ENCODE peak calls at places on chromosomes 16 and 17, in ten cellular contexts. R, J, I, T, P, V, F, H, Y and M are unnamed samples.
A peak's percentile ranks its signal among the peaks of the same experiment; 100 is the strongest.

GRCh38 chr16:3952342-3953131 is 72.0 kb upstream of the CREBBP start:
- DNase-seq in R (no peak), J (no peak), I (no peak), T (no peak), P (no peak), V (peak; percentile 26), F (no peak), H (peak; percentile 55), Y (peak; percentile 4), M (no peak)

GRCh38 chr17:5630434-5630833 is 46.1 kb upstream of the NLRP1 start:
- DNase-seq in R (no peak), J (peak; percentile 46), I (peak; percentile 18), T (peak; percentile 48), P (no peak), V (no peak), F (peak; percentile 20), H (peak; percentile 95), Y (no peak), M (no peak)

GRCh38 chr17:72572604-72573491 is 452.0 kb downstream of the SOX9 start:
- DNase-seq in R (no peak), J (peak; percentile 70), I (peak; percentile 37), T (peak; percentile 55), P (no peak), V (no peak), F (no peak), H (peak; percentile 40), Y (no peak), M (no peak)

GRCh38 chr17:51152766-51153209 is 571 bp upstream of the NME1 start:
- DNase-seq in R (peak; percentile 60), J (peak; percentile 32), I (peak; percentile 29), T (peak; percentile 42), P (no peak), V (peak; percentile 7), F (peak; percentile 40), H (peak; percentile 62), Y (no peak), M (no peak)

GRCh38 chr17:46995841-46996571 is 17.0 kb upstream of the RPRML start:
- DNase-seq in R (no peak), J (peak; percentile 59), I (peak; percentile 66), T (peak; percentile 72), P (no peak), V (no peak), F (peak; percentile 64), H (peak; percentile 66), Y (peak; percentile 49), M (no peak)

GRCh38 chr17:6536053-6536452 is 20.3 kb downstream of the PITPNM3 start:
- DNase-seq in R (no peak), J (no peak), I (no peak), T (no peak), P (no peak), V (no peak), F (no peak), H (no peak), Y (no peak), M (no peak)

GRCh38 chr16:5820472-5820871 is 722.9 kb upstream of the EEF2KMT start:
- DNase-seq in R (no peak), J (no peak), I (peak; percentile 53), T (peak; percentile 64), P (no peak), V (peak; percentile 4), F (no peak), H (no peak), Y (no peak), M (no peak)

GRCh38 chr16:48503779-48504178 is 106.2 kb downstream of the N4BP1 start:
- DNase-seq in R (no peak), J (peak; percentile 89), I (peak; percentile 57), T (peak; percentile 73), P (no peak), V (no peak), F (no peak), H (peak; percentile 95), Y (no peak), M (no peak)

GRCh38 chr17:65933290-65933689 is 258.6 kb downstream of the CEP112 start:
- DNase-seq in R (no peak), J (no peak), I (no peak), T (no peak), P (no peak), V (no peak), F (no peak), H (no peak), Y (no peak), M (no peak)

GRCh38 chr16:75965504-75966374 is 239.4 kb upstream of the CPHXL start:
- DNase-seq in R (no peak), J (no peak), I (no peak), T (no peak), P (no peak), V (peak; percentile 13), F (peak; percentile 53), H (no peak), Y (no peak), M (no peak)

GRCh38 chr16:10878328-10878643 is 1.3 kb downstream of the CIITA start:
- DNase-seq in R (no peak), J (no peak), I (no peak), T (no peak), P (no peak), V (no peak), F (no peak), H (no peak), Y (no peak), M (no peak)

GRCh38 chr17:73643012-73643845 is 1.0 kb downstream of the SDK2 start:
- DNase-seq in R (peak; percentile 90), J (no peak), I (no peak), T (peak; percentile 4), P (peak; percentile 46), V (peak; percentile 69), F (peak; percentile 17), H (peak; percentile 26), Y (no peak), M (no peak)

GRCh38 chr16:29678691-29679267 is at the start of gene QPRT:
- DNase-seq in R (no peak), J (peak; percentile 22), I (peak; percentile 14), T (peak; percentile 37), P (peak; percentile 66), V (peak; percentile 98), F (no peak), H (no peak), Y (peak; percentile 31), M (peak; percentile 78)

GRCh38 chr17:37494971-37495370 is 5.3 kb downstream of the DUSP14 start:
- DNase-seq in R (no peak), J (no peak), I (no peak), T (no peak), P (no peak), V (no peak), F (no peak), H (no peak), Y (no peak), M (no peak)
- H3K4me2 ChIP-seq in R (no peak overlapping the region), J (peak overlapping the region; percentile 22), I (no peak overlapping the region), T (no peak overlapping the region), P (no peak overlapping the region), V (no peak overlapping the region), F (no peak overlapping the region), H (peak overlapping the region; percentile 52), Y (no peak overlapping the region), M (no peak overlapping the region)

GRCh38 chr17:16285646-16286008 is 67.6 kb downstream of the CENPV start:
- DNase-seq in R (no peak), J (no peak), I (no peak), T (no peak), P (no peak), V (no peak), F (no peak), H (no peak), Y (no peak), M (no peak)

GRCh38 chr17:16283705-16284104 is 66.7 kb downstream of the PIGL start:
- DNase-seq in R (no peak), J (peak; percentile 88), I (peak; percentile 84), T (peak; percentile 89), P (no peak), V (no peak), F (peak; percentile 45), H (peak; percentile 74), Y (no peak), M (no peak)

GRCh38 chr17:16286009-16286946 is 67.0 kb downstream of the CENPV start:
- DNase-seq in R (peak; percentile 99), J (peak; percentile 98), I (peak; percentile 99), T (peak; percentile 99), P (peak; percentile 30), V (peak; percentile 94), F (peak; percentile 99), H (peak; percentile 98), Y (peak; percentile 67), M (peak; percentile 91)

GRCh38 chr17:16281351-16281750 is 64.3 kb downstream of the PIGL start:
- DNase-seq in R (no peak), J (peak; percentile 96), I (peak; percentile 95), T (peak; percentile 96), P (no peak), V (no peak), F (peak; percentile 43), H (peak; percentile 57), Y (no peak), M (peak; percentile 36)

DNA sequence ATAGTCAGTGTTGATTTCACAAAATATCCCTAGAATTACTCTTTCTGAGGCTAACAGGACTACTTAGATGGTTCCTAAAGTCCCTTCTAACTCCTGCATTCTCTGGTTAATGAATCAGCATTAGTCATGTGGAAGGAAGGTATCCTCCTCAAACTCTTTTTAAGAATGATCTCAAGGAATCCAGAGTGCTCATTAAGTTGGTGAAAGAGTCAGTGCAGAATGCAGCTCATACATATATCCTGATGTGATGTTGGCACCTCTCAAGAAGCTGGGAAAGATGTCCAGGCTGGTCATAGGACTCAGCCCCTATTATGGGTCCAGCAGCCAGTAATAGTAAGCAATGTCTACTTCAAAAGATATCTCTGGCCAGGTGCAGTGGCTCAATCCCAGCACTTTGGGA is 65.5 kb downstream of the PIGL start:
- DNase-seq in R (no peak), J (peak; percentile 91), I (peak; percentile 96), T (peak; percentile 97), P (no peak), V (peak; percentile 40), F (peak; percentile 94), H (peak; percentile 92), Y (no peak), M (peak; percentile 78)
- H3K4me3 ChIP-seq in R (no peak overlapping the region), J (no peak overlapping the region), I (no peak overlapping the region), T (no peak overlapping the region), P (no peak overlapping the region), V (no peak overlapping the region), F (no peak overlapping the region), H (no peak overlapping the region), Y (no peak overlapping the region), M (no peak overlapping the region)

GRCh38 chr17:40070895-40071719 is 8.3 kb downstream of the THRA start:
- DNase-seq in R (no peak), J (no peak), I (no peak), T (no peak), P (no peak), V (no peak), F (no peak), H (peak; percentile 44), Y (no peak), M (no peak)
- H3K4me2 ChIP-seq in R (peak overlapping the region; percentile 93), J (no peak overlapping the region), I (peak overlapping the region; percentile 38), T (no peak overlapping the region), P (no peak overlapping the region), V (no peak overlapping the region), F (no peak overlapping the region), H (peak overlapping the region; percentile 7), Y (no peak overlapping the region), M (no peak overlapping the region)

DNA sequence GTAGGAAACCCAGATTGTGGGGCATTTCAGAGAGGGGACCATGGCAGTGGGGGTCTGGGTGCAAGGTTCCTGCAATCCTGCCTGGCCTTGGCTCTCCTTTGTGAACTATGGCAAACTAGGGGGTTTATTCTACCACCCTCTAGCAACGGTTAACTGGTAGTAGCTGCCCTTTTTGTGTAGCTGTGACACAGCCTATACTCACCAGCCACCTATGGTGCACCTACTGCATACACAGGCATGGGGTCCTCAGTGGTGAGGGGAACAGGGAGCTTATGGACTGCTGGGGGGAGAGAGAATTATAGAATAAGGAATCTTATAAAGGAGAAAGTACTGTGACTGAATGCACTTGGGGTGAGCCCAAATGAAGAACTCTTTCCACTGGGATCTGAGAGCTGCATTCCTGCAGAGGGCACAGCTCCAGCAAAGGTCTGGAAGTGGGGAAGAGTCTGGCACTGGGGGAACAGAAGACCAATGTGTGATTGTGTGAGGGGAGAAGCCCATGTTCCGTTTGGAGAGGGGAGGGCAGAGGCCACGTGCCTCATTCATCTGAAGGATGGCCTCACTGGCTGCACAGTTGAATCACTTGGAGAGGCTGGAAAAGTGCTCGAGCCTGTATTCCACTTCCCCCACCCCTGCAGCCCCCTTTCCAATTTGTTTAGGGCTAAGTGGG is 2.1 kb downstream of the MT1X start:
- DNase-seq in R (no peak), J (no peak), I (no peak), T (no peak), P (no peak), V (no peak), F (no peak), H (no peak), Y (no peak), M (no peak)
- H3K4me3 ChIP-seq in R (no peak overlapping the region), J (no peak overlapping the region), I (no peak overlapping the region), T (no peak overlapping the region), P (no peak overlapping the region), V (no peak overlapping the region), F (no peak overlapping the region), H (no peak overlapping the region), Y (no peak overlapping the region), M (no peak overlapping the region)